ENCODE peak calls at places on chromosomes 5 and 9, in four cellular contexts. G is K562, R is SK-N-SH, S is A549. D is an unnamed sample.

GRCh38 chr9:114266969-114267368 is 55.9 kb upstream of the ORM1 start:
- DNase-seq in G (no peak), R (no peak), S (no peak), D (no peak)

GRCh38 chr5:163453705-163454104 is 6.2 kb downstream of the NUDCD2 start:
- DNase-seq in G (no peak), R (no peak), S (no peak), D (no peak)

GRCh38 chr5:123245689-123246088 is 156.6 kb downstream of the PRDM6 start:
- DNase-seq in G (no peak), R (no peak), S (no peak), D (no peak)

GRCh38 chr9:82091100-82091499 is 102.5 kb downstream of the SPATA31D1 start:
- DNase-seq in G (no peak), R (no peak), S (no peak), D (no peak)

GRCh38 chr9:87676976-87677775 is 48.7 kb upstream of the CTSL start:
- DNase-seq in G (no peak), R (no peak), S (no peak), D (no peak)

GRCh38 chr9:109923371-109923770 is 143.4 kb downstream of the PALM2AKAP2 start:
- DNase-seq in G (no peak), R (no peak), S (no peak), D (no peak)

GRCh38 chr5:169052207-169052606 is 248.7 kb downstream of the SLIT3 start:
- DNase-seq in G (no peak), R (no peak), S (no peak), D (no peak)

GRCh38 chr5:138964547-138965174 is 89.5 kb upstream of the LRRTM2 start:
- DNase-seq in G (no peak), R (no peak), S (no peak), D (no peak)

GRCh38 chr9:133701981-133702797 is 36.0 kb downstream of the SARDH start:
- DNase-seq in G (no peak), R (no peak), S (no peak), D (peak; percentile 79)

GRCh38 chr5:155727512-155728145 is 599.3 kb upstream of the SGCD start:
- DNase-seq in G (no peak), R (no peak), S (peak; percentile 20), D (no peak)

GRCh38 chr9:126864771-126865170 is 4.3 kb downstream of the ZBTB34 start:
- DNase-seq in G (no peak), R (no peak), S (no peak), D (no peak)

DNA sequence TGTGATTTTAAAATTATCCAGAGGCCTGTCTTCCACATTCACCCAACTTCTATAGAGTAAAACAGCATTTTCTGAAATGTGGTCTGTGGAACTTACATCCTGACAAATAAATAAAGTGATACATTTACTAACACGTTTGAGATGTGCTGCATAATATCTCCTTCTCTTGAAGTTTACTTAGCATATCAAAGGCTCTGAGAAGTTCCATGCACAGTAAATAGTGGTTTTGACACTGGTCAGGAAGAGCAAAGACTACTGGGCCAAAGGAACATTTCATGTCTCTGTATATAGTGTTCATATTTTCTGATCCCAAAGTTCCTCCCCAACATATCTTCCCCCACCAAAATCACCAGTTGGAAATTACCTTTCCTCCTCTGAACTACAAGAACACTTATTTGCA is 30.5 kb upstream of the TARS1 start:
- DNase-seq in G (no peak), R (no peak), S (no peak), D (no peak)
- H3K27ac ChIP-seq in G (no peak overlapping the region), R (peak overlapping the region; percentile 86), S (no peak overlapping the region), D (no peak overlapping the region)

GRCh38 chr5:39760385-39761198 is 335.8 kb upstream of the DAB2 start:
- DNase-seq in G (no peak), R (no peak), S (peak; percentile 44), D (no peak)
- TF ChIP-seq EP300 in G (no peak), R (no peak), S (no peak), D (no peak)

GRCh38 chr5:56481998-56482698 is 249.0 kb upstream of the ANKRD55 start:
- DNase-seq in G (no peak), R (peak; percentile 31), S (no peak), D (no peak)
- H3K27ac ChIP-seq in G (no peak overlapping the region), R (peak overlapping the region; percentile 97), S (peak overlapping the region; percentile 88), D (peak overlapping the region; percentile 96)

DNA sequence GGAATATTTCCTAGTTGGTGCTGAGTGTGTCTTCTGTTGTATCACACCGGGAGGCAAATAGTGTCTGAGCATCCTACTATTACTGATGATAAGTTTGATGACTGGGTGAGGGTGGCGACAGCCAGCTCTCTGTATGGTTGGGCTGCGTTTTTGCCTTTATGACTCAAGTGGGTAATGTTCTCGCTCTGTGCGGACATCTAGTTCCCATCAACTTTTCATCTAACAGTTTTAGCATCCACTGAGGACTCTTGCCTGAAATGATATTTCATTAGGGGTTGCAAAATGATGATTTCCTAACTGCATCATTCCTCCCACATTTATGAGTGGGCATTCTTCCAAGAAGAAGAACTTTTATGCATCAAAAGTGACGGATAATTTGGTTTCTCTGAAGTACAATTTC is 26.5 kb downstream of the HMCN2 start:
- DNase-seq in G (no peak), R (no peak), S (no peak), D (no peak)
- TF ChIP-seq EP300 in G (no peak), R (no peak), S (no peak), D (peak; percentile 77)

GRCh38 chr5:52895070-52895469 is 94.1 kb upstream of the ITGA2 start:
- DNase-seq in G (no peak), R (peak; percentile 69), S (no peak), D (no peak)

GRCh38 chr5:52895572-52896296 is 93.4 kb upstream of the ITGA2 start:
- DNase-seq in G (no peak), R (no peak), S (peak; percentile 14), D (no peak)

GRCh38 chr5:52896524-52897237 is 92.5 kb upstream of the ITGA2 start:
- DNase-seq in G (no peak), R (no peak), S (no peak), D (no peak)

GRCh38 chr5:52898961-52899680 is 90.0 kb upstream of the ITGA2 start:
- DNase-seq in G (no peak), R (no peak), S (no peak), D (no peak)

GRCh38 chr5:52897238-52897614 is 91.9 kb upstream of the ITGA2 start:
- DNase-seq in G (no peak), R (no peak), S (no peak), D (no peak)
- H3K27ac ChIP-seq in G (no peak overlapping the region), R (peak overlapping the region; percentile 19), S (no peak overlapping the region), D (no peak overlapping the region)

DNA sequence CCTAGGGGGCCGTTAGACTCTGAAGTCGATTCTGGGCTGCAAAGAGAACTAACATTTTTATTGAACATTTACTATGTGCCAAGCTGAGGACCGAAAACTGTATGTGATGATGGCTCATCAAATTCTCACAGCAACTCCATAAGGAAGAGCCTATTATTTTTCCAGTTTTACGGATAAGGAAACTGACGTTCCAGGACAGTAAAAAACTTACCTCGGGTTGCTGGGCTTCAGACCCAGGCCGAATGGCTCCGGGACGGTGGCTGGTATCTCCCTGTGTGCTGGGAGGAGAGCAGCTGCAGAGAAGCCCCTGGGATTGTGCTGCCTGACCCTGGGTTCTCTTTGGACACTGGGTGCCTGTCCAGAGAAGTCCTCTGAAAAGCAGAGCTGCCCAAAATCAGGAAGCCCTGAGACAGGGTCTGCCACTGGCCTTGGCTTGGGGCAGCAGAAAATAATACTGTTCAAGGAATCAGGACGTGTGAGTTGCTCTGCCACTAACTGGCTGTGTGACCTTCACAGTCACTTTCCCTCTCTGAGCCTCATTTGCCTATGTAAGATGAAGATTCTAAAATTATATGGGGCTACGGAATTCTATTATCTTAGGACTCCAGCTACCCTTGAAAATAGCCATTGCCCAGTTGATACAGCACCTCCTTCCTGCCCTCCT is 116.3 kb upstream of the CPEB4 start:
- DNase-seq in G (no peak), R (no peak), S (no peak), D (no peak)
- TF ChIP-seq EP300 in G (no peak), R (no peak), S (no peak), D (no peak)

D was measured in ovary.